ENCODE peak calls at places on chromosomes 16 and 17, in seven cellular contexts. One of them, this sample, is unnamed.
A peak's percentile ranks its signal among the peaks of the same experiment; 100 is the strongest.

GRCh38 chr17:37848690-37849616 is 75.3 kb upstream of the TBC1D3K start:
- DNase-seq in heart right ventricle: no peak
- DNase-seq in neural progenitor cell: no peak
- DNase-seq in A673: peak; percentile 56
- DNase-seq in psoas muscle: no peak
- DNase-seq in CD8-positive, alpha-beta memory T cell: no peak
- DNase-seq in brain microvascular endothelial cell: peak; percentile 85
- DNase-seq in this sample: no peak

GRCh38 chr17:61534414-61534813 is 56.6 kb downstream of the NACA2 start:
- DNase-seq in psoas muscle: no peak
- DNase-seq in A673: no peak
- DNase-seq in neural progenitor cell: no peak
- DNase-seq in brain microvascular endothelial cell: no peak
- DNase-seq in heart right ventricle: no peak
- DNase-seq in CD8-positive, alpha-beta memory T cell: no peak
- DNase-seq in this sample: no peak

GRCh38 chr17:55072910-55073309 is 104.3 kb downstream of the STXBP4 start:
- DNase-seq in A673: no peak
- DNase-seq in psoas muscle: no peak
- DNase-seq in heart right ventricle: no peak
- DNase-seq in neural progenitor cell: no peak
- DNase-seq in CD8-positive, alpha-beta memory T cell: no peak
- DNase-seq in brain microvascular endothelial cell: no peak
- DNase-seq in this sample: no peak

GRCh38 chr17:64077409-64077808 is 52.5 kb downstream of the ERN1 start:
- DNase-seq in brain microvascular endothelial cell: no peak
- DNase-seq in heart right ventricle: no peak
- DNase-seq in psoas muscle: no peak
- DNase-seq in neural progenitor cell: no peak
- DNase-seq in CD8-positive, alpha-beta memory T cell: no peak
- DNase-seq in A673: no peak
- DNase-seq in this sample: no peak

GRCh38 chr17:49456172-49456965 is 38.7 kb upstream of the NGFR start:
- DNase-seq in brain microvascular endothelial cell: peak; percentile 21
- DNase-seq in heart right ventricle: no peak
- DNase-seq in A673: peak; percentile 34
- DNase-seq in neural progenitor cell: no peak
- DNase-seq in psoas muscle: no peak
- DNase-seq in CD8-positive, alpha-beta memory T cell: no peak
- DNase-seq in this sample: no peak

GRCh38 chr16:27389272-27389961 is 12.6 kb upstream of the IL21R start:
- DNase-seq in CD8-positive, alpha-beta memory T cell: no peak
- DNase-seq in brain microvascular endothelial cell: no peak
- DNase-seq in heart right ventricle: no peak
- DNase-seq in A673: no peak
- DNase-seq in psoas muscle: no peak
- DNase-seq in neural progenitor cell: no peak
- DNase-seq in this sample: no peak

GRCh38 chr17:52477824-52478614 is 319.5 kb upstream of the CA10 start:
- DNase-seq in psoas muscle: no peak
- DNase-seq in A673: no peak
- DNase-seq in CD8-positive, alpha-beta memory T cell: no peak
- DNase-seq in neural progenitor cell: no peak
- DNase-seq in heart right ventricle: no peak
- DNase-seq in brain microvascular endothelial cell: no peak
- DNase-seq in this sample: no peak

GRCh38 chr17:76336756-76337412 is 16.8 kb downstream of the PRPSAP1 start:
- DNase-seq in neural progenitor cell: peak; percentile 66
- DNase-seq in heart right ventricle: no peak
- DNase-seq in A673: no peak
- DNase-seq in brain microvascular endothelial cell: no peak
- DNase-seq in CD8-positive, alpha-beta memory T cell: no peak
- DNase-seq in psoas muscle: no peak
- DNase-seq in this sample: no peak

GRCh38 chr17:3845754-3846738 is at the start of gene NCBP3:
- DNase-seq in CD8-positive, alpha-beta memory T cell: peak; percentile 89
- DNase-seq in neural progenitor cell: peak; percentile 98
- DNase-seq in heart right ventricle: peak; percentile 91
- DNase-seq in A673: peak; percentile 95
- DNase-seq in psoas muscle: peak; percentile 94
- DNase-seq in brain microvascular endothelial cell: peak; percentile 59
- DNase-seq in this sample: peak; percentile 92

GRCh38 chr17:10733666-10734065 is 3.8 kb upstream of the TMEM220 start:
- DNase-seq in psoas muscle: no peak
- DNase-seq in A673: no peak
- DNase-seq in neural progenitor cell: no peak
- DNase-seq in brain microvascular endothelial cell: no peak
- DNase-seq in CD8-positive, alpha-beta memory T cell: no peak
- DNase-seq in heart right ventricle: no peak
- DNase-seq in this sample: no peak

GRCh38 chr17:27536781-27537180 is 80.5 kb downstream of the KSR1 start:
- DNase-seq in CD8-positive, alpha-beta memory T cell: no peak
- DNase-seq in psoas muscle: no peak
- DNase-seq in heart right ventricle: no peak
- DNase-seq in brain microvascular endothelial cell: no peak
- DNase-seq in A673: no peak
- DNase-seq in neural progenitor cell: no peak
- DNase-seq in this sample: no peak

GRCh38 chr17:29045734-29046133 is 2.8 kb downstream of the PIPOX start:
- DNase-seq in brain microvascular endothelial cell: no peak
- DNase-seq in A673: no peak
- DNase-seq in heart right ventricle: no peak
- DNase-seq in CD8-positive, alpha-beta memory T cell: no peak
- DNase-seq in psoas muscle: no peak
- DNase-seq in neural progenitor cell: no peak
- DNase-seq in this sample: no peak

GRCh38 chr17:68379692-68380677 is 77.3 kb downstream of the WIPI1 start:
- DNase-seq in brain microvascular endothelial cell: no peak
- DNase-seq in A673: no peak
- DNase-seq in neural progenitor cell: no peak
- DNase-seq in CD8-positive, alpha-beta memory T cell: no peak
- DNase-seq in psoas muscle: no peak
- DNase-seq in heart right ventricle: no peak
- DNase-seq in this sample: no peak

GRCh38 chr17:52790359-52790955 is 631.9 kb upstream of the CA10 start:
- DNase-seq in A673: no peak
- DNase-seq in psoas muscle: no peak
- DNase-seq in CD8-positive, alpha-beta memory T cell: no peak
- DNase-seq in neural progenitor cell: no peak
- DNase-seq in brain microvascular endothelial cell: no peak
- DNase-seq in heart right ventricle: no peak
- DNase-seq in this sample: no peak

GRCh38 chr17:73401911-73402310 is 90.1 kb upstream of the CDC42EP4 start:
- DNase-seq in brain microvascular endothelial cell: peak; percentile 86
- DNase-seq in A673: no peak
- DNase-seq in CD8-positive, alpha-beta memory T cell: no peak
- DNase-seq in heart right ventricle: peak; percentile 60
- DNase-seq in neural progenitor cell: peak; percentile 28
- DNase-seq in psoas muscle: peak; percentile 76
- DNase-seq in this sample: peak; percentile 75

GRCh38 chr16:66588981-66589713 is 9.9 kb downstream of the CMTM2 start:
- DNase-seq in heart right ventricle: peak; percentile 35
- DNase-seq in brain microvascular endothelial cell: no peak
- DNase-seq in A673: peak; percentile 35
- DNase-seq in neural progenitor cell: peak; percentile 50
- DNase-seq in CD8-positive, alpha-beta memory T cell: peak; percentile 58
- DNase-seq in psoas muscle: peak; percentile 70
- DNase-seq in this sample: no peak

GRCh38 chr17:77124192-77124908 is 16.4 kb upstream of the SEC14L1 start:
- DNase-seq in neural progenitor cell: no peak
- DNase-seq in heart right ventricle: no peak
- DNase-seq in psoas muscle: no peak
- DNase-seq in brain microvascular endothelial cell: peak; percentile 94
- DNase-seq in CD8-positive, alpha-beta memory T cell: no peak
- DNase-seq in A673: no peak
- DNase-seq in this sample: no peak

GRCh38 chr17:82449883-82450356 is 632 bp downstream of the CYBC1 start:
- DNase-seq in heart right ventricle: peak; percentile 21
- DNase-seq in psoas muscle: no peak
- DNase-seq in A673: no peak
- DNase-seq in brain microvascular endothelial cell: no peak
- DNase-seq in CD8-positive, alpha-beta memory T cell: peak; percentile 47
- DNase-seq in neural progenitor cell: no peak
- DNase-seq in this sample: no peak

GRCh38 chr16:77663711-77664110 is 58.6 kb upstream of the NUDT7 start:
- DNase-seq in neural progenitor cell: no peak
- DNase-seq in heart right ventricle: no peak
- DNase-seq in brain microvascular endothelial cell: no peak
- DNase-seq in psoas muscle: no peak
- DNase-seq in CD8-positive, alpha-beta memory T cell: no peak
- DNase-seq in A673: no peak
- DNase-seq in this sample: no peak

GRCh38 chr17:3754458-3755334 is 31.0 kb downstream of the HASPIN start:
- DNase-seq in A673: no peak
- DNase-seq in brain microvascular endothelial cell: no peak
- DNase-seq in psoas muscle: no peak
- DNase-seq in neural progenitor cell: peak; percentile 95
- DNase-seq in CD8-positive, alpha-beta memory T cell: peak; percentile 79
- DNase-seq in heart right ventricle: no peak
- DNase-seq in this sample: no peak

GRCh38 chr16:2095315-2095853 is 40.3 kb downstream of the PKD1 start:
- DNase-seq in psoas muscle: no peak
- DNase-seq in CD8-positive, alpha-beta memory T cell: no peak
- DNase-seq in A673: no peak
- DNase-seq in brain microvascular endothelial cell: peak; percentile 22
- DNase-seq in neural progenitor cell: no peak
- DNase-seq in heart right ventricle: no peak
- DNase-seq in this sample: no peak

GRCh38 chr17:78044280-78044835 is 84.2 kb downstream of the TMC6 start:
- DNase-seq in A673: peak; percentile 18
- DNase-seq in heart right ventricle: no peak
- DNase-seq in neural progenitor cell: no peak
- DNase-seq in psoas muscle: no peak
- DNase-seq in brain microvascular endothelial cell: no peak
- DNase-seq in CD8-positive, alpha-beta memory T cell: no peak
- DNase-seq in this sample: no peak

GRCh38 chr17:50272246-50272645 is 2.0 kb upstream of the TMEM92 start:
- DNase-seq in psoas muscle: no peak
- DNase-seq in neural progenitor cell: no peak
- DNase-seq in CD8-positive, alpha-beta memory T cell: no peak
- DNase-seq in brain microvascular endothelial cell: no peak
- DNase-seq in heart right ventricle: no peak
- DNase-seq in A673: no peak
- DNase-seq in this sample: no peak

DNA sequence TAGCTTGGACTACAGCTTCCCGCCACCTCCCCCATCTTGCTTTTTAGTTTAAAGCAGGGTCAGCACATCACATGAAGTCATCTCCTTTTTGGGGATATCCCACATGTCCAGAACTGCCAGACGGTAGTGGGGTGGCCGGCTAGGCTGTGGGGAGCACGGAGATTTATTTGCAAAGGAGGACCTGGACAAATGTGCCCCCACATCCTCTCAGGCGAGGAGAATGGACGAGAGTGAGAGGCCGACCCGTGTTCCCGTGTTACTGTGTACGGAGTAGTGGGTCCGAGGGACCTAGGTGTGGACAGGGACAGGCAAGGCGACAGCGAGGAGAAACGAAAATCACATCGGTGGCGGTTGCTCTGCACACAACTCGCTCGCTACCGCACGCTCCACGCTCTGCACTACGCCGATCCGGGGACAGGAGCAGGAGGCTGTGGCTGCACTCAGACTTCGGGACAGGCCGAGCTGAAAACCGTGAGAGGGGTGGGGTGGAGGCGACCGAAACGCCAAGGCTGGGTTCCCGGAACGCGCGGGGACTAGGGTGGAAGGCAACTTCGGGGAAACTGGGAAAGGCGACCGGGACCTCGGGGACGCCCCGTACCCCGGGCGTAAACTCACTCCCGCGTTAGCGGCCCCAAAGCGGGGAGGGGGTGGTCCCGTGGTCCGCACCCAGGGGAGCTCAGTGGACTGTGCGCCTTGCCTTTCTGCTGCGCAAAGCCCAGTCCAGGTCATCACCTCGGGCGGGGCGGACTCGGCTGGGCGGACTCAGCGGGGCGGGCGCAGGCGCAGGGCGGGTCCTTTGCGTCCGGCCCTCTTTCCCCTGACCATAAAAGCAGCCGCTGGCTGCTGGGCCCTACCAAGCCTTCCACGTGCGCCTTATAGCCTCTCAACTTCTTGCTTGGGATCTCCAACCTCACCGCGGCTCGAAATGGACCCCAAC is at the start of gene MT1A:
- DNase-seq in neural progenitor cell: peak; percentile 80
- DNase-seq in psoas muscle: peak; percentile 87
- DNase-seq in A673: no peak
- DNase-seq in heart right ventricle: peak; percentile 88
- DNase-seq in brain microvascular endothelial cell: no peak
- DNase-seq in CD8-positive, alpha-beta memory T cell: no peak
- DNase-seq in this sample: no peak
- H3K27me3 ChIP-seq in neural progenitor cell: peaks cover 100% of the 10 kb centered on the region
- H3K27me3 ChIP-seq in psoas muscle: peaks cover 2% of the 10 kb centered on the region
- H3K27me3 ChIP-seq in A673: peaks cover 70% of the 10 kb centered on the region
- H3K27me3 ChIP-seq in heart right ventricle: peaks cover 28% of the 10 kb centered on the region
- H3K27me3 ChIP-seq in brain microvascular endothelial cell: peaks cover 30% of the 10 kb centered on the region
- H3K27me3 ChIP-seq in CD8-positive, alpha-beta memory T cell: peaks cover 62% of the 10 kb centered on the region
- H3K27me3 ChIP-seq in this sample: peaks cover under 1% of the 10 kb centered on the region

GRCh38 chr16:12149971-12150370 is 173.4 kb downstream of the SNX29 start:
- DNase-seq in psoas muscle: no peak
- DNase-seq in brain microvascular endothelial cell: no peak
- DNase-seq in neural progenitor cell: peak; percentile 18
- DNase-seq in CD8-positive, alpha-beta memory T cell: no peak
- DNase-seq in A673: no peak
- DNase-seq in heart right ventricle: no peak
- DNase-seq in this sample: no peak
- H3K4me3 ChIP-seq in psoas muscle: no peak overlapping the region
- H3K4me3 ChIP-seq in brain microvascular endothelial cell: no peak overlapping the region
- H3K4me3 ChIP-seq in neural progenitor cell: no peak overlapping the region
- H3K4me3 ChIP-seq in CD8-positive, alpha-beta memory T cell: no peak overlapping the region
- H3K4me3 ChIP-seq in A673: no peak overlapping the region
- H3K4me3 ChIP-seq in heart right ventricle: no peak overlapping the region
- H3K4me3 ChIP-seq in this sample: no peak overlapping the region

GRCh38 chr17:14972844-14973243 is 292.3 kb downstream of the PMP22 start:
- DNase-seq in CD8-positive, alpha-beta memory T cell: no peak
- DNase-seq in neural progenitor cell: no peak
- DNase-seq in psoas muscle: no peak
- DNase-seq in A673: no peak
- DNase-seq in heart right ventricle: no peak
- DNase-seq in brain microvascular endothelial cell: no peak
- DNase-seq in this sample: no peak

DNA sequence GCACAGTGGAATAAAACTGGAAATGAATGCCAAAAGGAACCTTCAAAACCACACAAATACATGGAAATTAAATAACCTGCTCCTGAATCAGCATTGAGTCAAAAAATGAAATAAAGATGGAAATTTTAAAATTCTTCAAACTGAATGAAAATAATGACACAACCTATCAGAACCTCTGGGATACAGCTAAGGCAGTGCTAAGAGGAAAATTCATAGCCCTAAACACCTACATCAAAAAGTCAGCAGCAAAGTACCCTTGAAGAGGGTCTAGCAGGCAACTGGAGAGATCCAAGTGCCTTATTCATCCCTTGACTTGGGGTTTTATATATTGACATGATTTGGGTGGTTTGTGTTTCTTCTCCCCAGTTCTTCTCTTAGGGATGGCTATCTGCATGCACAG is 294.1 kb downstream of the PMP22 start:
- DNase-seq in heart right ventricle: no peak
- DNase-seq in A673: no peak
- DNase-seq in neural progenitor cell: no peak
- DNase-seq in brain microvascular endothelial cell: no peak
- DNase-seq in CD8-positive, alpha-beta memory T cell: no peak
- DNase-seq in psoas muscle: no peak
- DNase-seq in this sample: no peak
- H3K27ac ChIP-seq in heart right ventricle: no peak overlapping the region
- H3K27ac ChIP-seq in A673: no peak overlapping the region
- H3K27ac ChIP-seq in neural progenitor cell: no peak overlapping the region
- H3K27ac ChIP-seq in brain microvascular endothelial cell: no peak overlapping the region
- H3K27ac ChIP-seq in CD8-positive, alpha-beta memory T cell: no peak overlapping the region
- H3K27ac ChIP-seq in psoas muscle: no peak overlapping the region
- H3K27ac ChIP-seq in this sample: no peak overlapping the region

GRCh38 chr17:79089720-79090502 is 15.3 kb downstream of the ENGASE start:
- DNase-seq in psoas muscle: peak; percentile 53
- DNase-seq in brain microvascular endothelial cell: no peak
- DNase-seq in CD8-positive, alpha-beta memory T cell: no peak
- DNase-seq in neural progenitor cell: no peak
- DNase-seq in heart right ventricle: no peak
- DNase-seq in A673: no peak
- DNase-seq in this sample: no peak
- H3K27me3 ChIP-seq in psoas muscle: peaks cover 6% of the 10 kb centered on the region
- H3K27me3 ChIP-seq in brain microvascular endothelial cell: no peaks in the 10 kb centered on the region
- H3K27me3 ChIP-seq in CD8-positive, alpha-beta memory T cell: no peaks in the 10 kb centered on the region
- H3K27me3 ChIP-seq in neural progenitor cell: no peaks in the 10 kb centered on the region
- H3K27me3 ChIP-seq in heart right ventricle: peaks cover 14% of the 10 kb centered on the region
- H3K27me3 ChIP-seq in A673: no peaks in the 10 kb centered on the region
- H3K27me3 ChIP-seq in this sample: no peaks in the 10 kb centered on the region

This sample was measured in dorsolateral prefrontal cortex.